ENCODE peak calls at places on chromosomes 7 and 10, in eight cellular contexts. One of them, this sample, is unnamed.

GRCh38 chr10:121928528-121928884 is 675 bp upstream of the ATE1 start:
- DNase-seq in NCI-H1417: no peak
- DNase-seq in hippocampal formation: no peak
- DNase-seq in adipocyte: no peak
- DNase-seq in A549: no peak
- DNase-seq in AG04449: no peak
- DNase-seq in substantia nigra: no peak
- DNase-seq in epithelial cell of proximal tubule: no peak
- DNase-seq in this sample: no peak

GRCh38 chr7:155255660-155256059 is 42.0 kb upstream of the INSIG1 start:
- DNase-seq in NCI-H1417: no peak
- DNase-seq in hippocampal formation: no peak
- DNase-seq in adipocyte: no peak
- DNase-seq in A549: no peak
- DNase-seq in AG04449: no peak
- DNase-seq in substantia nigra: no peak
- DNase-seq in epithelial cell of proximal tubule: no peak
- DNase-seq in this sample: no peak

GRCh38 chr7:97075928-97076327 is 41.6 kb upstream of the SDHAF3 start:
- DNase-seq in NCI-H1417: no peak
- DNase-seq in hippocampal formation: no peak
- DNase-seq in adipocyte: no peak
- DNase-seq in A549: no peak
- DNase-seq in AG04449: no peak
- DNase-seq in substantia nigra: no peak
- DNase-seq in epithelial cell of proximal tubule: no peak
- DNase-seq in this sample: no peak

GRCh38 chr7:30933124-30933893 is 21.7 kb downstream of the AQP1 start:
- DNase-seq in NCI-H1417: no peak
- DNase-seq in hippocampal formation: no peak
- DNase-seq in adipocyte: no peak
- DNase-seq in A549: no peak
- DNase-seq in AG04449: no peak
- DNase-seq in substantia nigra: no peak
- DNase-seq in epithelial cell of proximal tubule: no peak
- DNase-seq in this sample: no peak

GRCh38 chr7:45000096-45001032 is at the start of gene CCM2:
- DNase-seq in NCI-H1417: no peak
- DNase-seq in hippocampal formation: no peak
- DNase-seq in adipocyte: peak; percentile 75
- DNase-seq in A549: peak; percentile 36
- DNase-seq in AG04449: no peak
- DNase-seq in substantia nigra: no peak
- DNase-seq in epithelial cell of proximal tubule: no peak
- DNase-seq in this sample: no peak

GRCh38 chr7:107593025-107593410 is 13.0 kb downstream of the BCAP29 start:
- DNase-seq in NCI-H1417: no peak
- DNase-seq in hippocampal formation: no peak
- DNase-seq in adipocyte: no peak
- DNase-seq in A549: no peak
- DNase-seq in AG04449: no peak
- DNase-seq in substantia nigra: no peak
- DNase-seq in epithelial cell of proximal tubule: no peak
- DNase-seq in this sample: no peak

GRCh38 chr10:112286837-112287818 is 3.9 kb downstream of the TECTB start:
- DNase-seq in NCI-H1417: no peak
- DNase-seq in hippocampal formation: no peak
- DNase-seq in adipocyte: no peak
- DNase-seq in A549: no peak
- DNase-seq in AG04449: no peak
- DNase-seq in substantia nigra: peak; percentile 8
- DNase-seq in epithelial cell of proximal tubule: no peak
- DNase-seq in this sample: no peak

GRCh38 chr7:90520484-90520883 is 51.0 kb downstream of the PTTG1IP2 start:
- DNase-seq in NCI-H1417: no peak
- DNase-seq in hippocampal formation: no peak
- DNase-seq in adipocyte: peak; percentile 5
- DNase-seq in A549: no peak
- DNase-seq in AG04449: no peak
- DNase-seq in substantia nigra: no peak
- DNase-seq in epithelial cell of proximal tubule: no peak
- DNase-seq in this sample: no peak

GRCh38 chr10:71216751-71217265 is 4.4 kb downstream of the UNC5B start:
- DNase-seq in NCI-H1417: no peak
- DNase-seq in hippocampal formation: no peak
- DNase-seq in adipocyte: peak; percentile 51
- DNase-seq in A549: no peak
- DNase-seq in AG04449: no peak
- DNase-seq in substantia nigra: no peak
- DNase-seq in epithelial cell of proximal tubule: no peak
- DNase-seq in this sample: no peak

GRCh38 chr10:84845628-84846261 is 517.4 kb downstream of the CCSER2 start:
- DNase-seq in NCI-H1417: peak; percentile 10
- DNase-seq in hippocampal formation: peak; percentile 5
- DNase-seq in adipocyte: no peak
- DNase-seq in A549: no peak
- DNase-seq in AG04449: no peak
- DNase-seq in substantia nigra: no peak
- DNase-seq in epithelial cell of proximal tubule: no peak
- DNase-seq in this sample: no peak

GRCh38 chr7:40833541-40834234 is 698.9 kb downstream of the SUGCT start:
- DNase-seq in NCI-H1417: no peak
- DNase-seq in hippocampal formation: no peak
- DNase-seq in adipocyte: peak; percentile 47
- DNase-seq in A549: no peak
- DNase-seq in AG04449: no peak
- DNase-seq in substantia nigra: no peak
- DNase-seq in epithelial cell of proximal tubule: no peak
- DNase-seq in this sample: no peak

GRCh38 chr10:30970760-30971460 is 60.8 kb downstream of the ZNF438 start:
- DNase-seq in NCI-H1417: no peak
- DNase-seq in hippocampal formation: no peak
- DNase-seq in adipocyte: peak; percentile 81
- DNase-seq in A549: no peak
- DNase-seq in AG04449: no peak
- DNase-seq in substantia nigra: no peak
- DNase-seq in epithelial cell of proximal tubule: no peak
- DNase-seq in this sample: no peak

GRCh38 chr10:21726601-21727295 is 192.7 kb downstream of the MLLT10 start:
- DNase-seq in NCI-H1417: no peak
- DNase-seq in hippocampal formation: no peak
- DNase-seq in adipocyte: no peak
- DNase-seq in A549: no peak
- DNase-seq in AG04449: no peak
- DNase-seq in substantia nigra: no peak
- DNase-seq in epithelial cell of proximal tubule: no peak
- DNase-seq in this sample: no peak

GRCh38 chr10:49446031-49446430 is 50.1 kb upstream of the DRGX start:
- DNase-seq in NCI-H1417: no peak
- DNase-seq in hippocampal formation: no peak
- DNase-seq in adipocyte: no peak
- DNase-seq in A549: no peak
- DNase-seq in AG04449: peak; percentile 21
- DNase-seq in substantia nigra: no peak
- DNase-seq in epithelial cell of proximal tubule: no peak
- DNase-seq in this sample: no peak

GRCh38 chr7:39501358-39501757 is 64.8 kb upstream of the YAE1 start:
- DNase-seq in NCI-H1417: no peak
- DNase-seq in hippocampal formation: no peak
- DNase-seq in adipocyte: no peak
- DNase-seq in A549: no peak
- DNase-seq in AG04449: no peak
- DNase-seq in substantia nigra: no peak
- DNase-seq in epithelial cell of proximal tubule: no peak
- DNase-seq in this sample: no peak

GRCh38 chr7:142562688-142563087 is 186.6 kb upstream of the PRSS1 start:
- DNase-seq in NCI-H1417: no peak
- DNase-seq in hippocampal formation: no peak
- DNase-seq in adipocyte: peak; percentile 34
- DNase-seq in A549: no peak
- DNase-seq in AG04449: no peak
- DNase-seq in substantia nigra: no peak
- DNase-seq in epithelial cell of proximal tubule: no peak
- DNase-seq in this sample: no peak

GRCh38 chr7:123522061-123522460 is 12.3 kb downstream of the IQUB start:
- DNase-seq in NCI-H1417: no peak
- DNase-seq in hippocampal formation: no peak
- DNase-seq in adipocyte: peak; percentile 33
- DNase-seq in A549: no peak
- DNase-seq in AG04449: no peak
- DNase-seq in substantia nigra: no peak
- DNase-seq in epithelial cell of proximal tubule: peak; percentile 90
- DNase-seq in this sample: peak; percentile 82

GRCh38 chr7:124566576-124566975 is 199.0 kb downstream of the GPR37 start:
- DNase-seq in NCI-H1417: no peak
- DNase-seq in hippocampal formation: no peak
- DNase-seq in adipocyte: peak; percentile 55
- DNase-seq in A549: peak; percentile 1
- DNase-seq in AG04449: peak; percentile 3
- DNase-seq in substantia nigra: no peak
- DNase-seq in epithelial cell of proximal tubule: peak; percentile 22
- DNase-seq in this sample: no peak

GRCh38 chr7:1637155-1637554 is 32.9 kb upstream of the ELFN1 start:
- DNase-seq in NCI-H1417: no peak
- DNase-seq in hippocampal formation: no peak
- DNase-seq in adipocyte: no peak
- DNase-seq in A549: no peak
- DNase-seq in AG04449: no peak
- DNase-seq in substantia nigra: no peak
- DNase-seq in epithelial cell of proximal tubule: no peak
- DNase-seq in this sample: no peak

GRCh38 chr7:121113288-121113687 is 124.8 kb downstream of the CPED1 start:
- DNase-seq in NCI-H1417: no peak
- DNase-seq in hippocampal formation: no peak
- DNase-seq in adipocyte: peak; percentile 41
- DNase-seq in A549: no peak
- DNase-seq in AG04449: peak; percentile 24
- DNase-seq in substantia nigra: no peak
- DNase-seq in epithelial cell of proximal tubule: no peak
- DNase-seq in this sample: no peak

GRCh38 chr7:42831051-42831952 is 80.6 kb downstream of the C7orf25 start:
- DNase-seq in NCI-H1417: no peak
- DNase-seq in hippocampal formation: peak; percentile 42
- DNase-seq in adipocyte: peak; percentile 80
- DNase-seq in A549: no peak
- DNase-seq in AG04449: no peak
- DNase-seq in substantia nigra: peak; percentile 59
- DNase-seq in epithelial cell of proximal tubule: no peak
- DNase-seq in this sample: no peak

GRCh38 chr10:125144693-125145623 is 15.4 kb downstream of the CTBP2 start:
- DNase-seq in NCI-H1417: peak; percentile 33
- DNase-seq in hippocampal formation: peak; percentile 27
- DNase-seq in adipocyte: peak; percentile 61
- DNase-seq in A549: peak; percentile 78
- DNase-seq in AG04449: no peak
- DNase-seq in substantia nigra: peak; percentile 27
- DNase-seq in epithelial cell of proximal tubule: no peak
- DNase-seq in this sample: no peak

GRCh38 chr10:129965940-129966339 is 1.9 kb upstream of the EBF3 start:
- DNase-seq in NCI-H1417: no peak
- DNase-seq in hippocampal formation: no peak
- DNase-seq in adipocyte: no peak
- DNase-seq in A549: no peak
- DNase-seq in AG04449: no peak
- DNase-seq in substantia nigra: no peak
- DNase-seq in epithelial cell of proximal tubule: no peak
- DNase-seq in this sample: no peak

GRCh38 chr7:123131556-123132345 is 68.0 kb downstream of the SLC13A1 start:
- DNase-seq in NCI-H1417: no peak
- DNase-seq in hippocampal formation: no peak
- DNase-seq in adipocyte: no peak
- DNase-seq in A549: no peak
- DNase-seq in AG04449: no peak
- DNase-seq in substantia nigra: no peak
- DNase-seq in epithelial cell of proximal tubule: no peak
- DNase-seq in this sample: no peak

GRCh38 chr10:75474106-75474505 is 42.7 kb downstream of the LRMDA start:
- DNase-seq in NCI-H1417: no peak
- DNase-seq in hippocampal formation: no peak
- DNase-seq in adipocyte: no peak
- DNase-seq in A549: no peak
- DNase-seq in AG04449: no peak
- DNase-seq in substantia nigra: no peak
- DNase-seq in epithelial cell of proximal tubule: no peak
- DNase-seq in this sample: no peak

GRCh38 chr10:31261502-31262311 is 57.3 kb upstream of the ZEB1 start:
- DNase-seq in NCI-H1417: no peak
- DNase-seq in hippocampal formation: no peak
- DNase-seq in adipocyte: peak; percentile 84
- DNase-seq in A549: no peak
- DNase-seq in AG04449: peak; percentile 89
- DNase-seq in substantia nigra: no peak
- DNase-seq in epithelial cell of proximal tubule: no peak
- DNase-seq in this sample: peak; percentile 26

GRCh38 chr7:121872831-121873764 is at the start of gene PTPRZ1:
- DNase-seq in NCI-H1417: peak; percentile 34
- DNase-seq in hippocampal formation: peak; percentile 22
- DNase-seq in adipocyte: peak; percentile 67
- DNase-seq in A549: peak; percentile 3
- DNase-seq in AG04449: no peak
- DNase-seq in substantia nigra: peak; percentile 39
- DNase-seq in epithelial cell of proximal tubule: no peak
- DNase-seq in this sample: no peak

GRCh38 chr7:43391518-43391917 is 191.4 kb upstream of the STK17A start:
- DNase-seq in NCI-H1417: no peak
- DNase-seq in hippocampal formation: no peak
- DNase-seq in adipocyte: no peak
- DNase-seq in A549: no peak
- DNase-seq in AG04449: no peak
- DNase-seq in substantia nigra: no peak
- DNase-seq in epithelial cell of proximal tubule: no peak
- DNase-seq in this sample: no peak

GRCh38 chr7:144853542-144853941 is 17.7 kb upstream of the TPK1 start:
- DNase-seq in NCI-H1417: no peak
- DNase-seq in hippocampal formation: no peak
- DNase-seq in adipocyte: no peak
- DNase-seq in A549: no peak
- DNase-seq in AG04449: no peak
- DNase-seq in substantia nigra: no peak
- DNase-seq in epithelial cell of proximal tubule: no peak
- DNase-seq in this sample: no peak

GRCh38 chr7:117251687-117252086 is 71.2 kb downstream of the WNT2 start:
- DNase-seq in NCI-H1417: no peak
- DNase-seq in hippocampal formation: no peak
- DNase-seq in adipocyte: peak; percentile 48
- DNase-seq in A549: no peak
- DNase-seq in AG04449: peak; percentile 80
- DNase-seq in substantia nigra: no peak
- DNase-seq in epithelial cell of proximal tubule: peak; percentile 72
- DNase-seq in this sample: peak; percentile 25

GRCh38 chr7:81234896-81235295 is 316.0 kb upstream of the SEMA3C start:
- DNase-seq in NCI-H1417: no peak
- DNase-seq in hippocampal formation: no peak
- DNase-seq in adipocyte: peak; percentile 44
- DNase-seq in A549: no peak
- DNase-seq in AG04449: no peak
- DNase-seq in substantia nigra: no peak
- DNase-seq in epithelial cell of proximal tubule: peak; percentile 22
- DNase-seq in this sample: no peak

GRCh38 chr10:121595321-121595805 is 2.9 kb downstream of the FGFR2 start:
- DNase-seq in NCI-H1417: no peak
- DNase-seq in hippocampal formation: no peak
- DNase-seq in adipocyte: no peak
- DNase-seq in A549: no peak
- DNase-seq in AG04449: no peak
- DNase-seq in substantia nigra: no peak
- DNase-seq in epithelial cell of proximal tubule: no peak
- DNase-seq in this sample: no peak

GRCh38 chr7:155198901-155199845 is 98.5 kb upstream of the INSIG1 start:
- DNase-seq in NCI-H1417: no peak
- DNase-seq in hippocampal formation: no peak
- DNase-seq in adipocyte: no peak
- DNase-seq in A549: peak; percentile 50
- DNase-seq in AG04449: peak; percentile 61
- DNase-seq in substantia nigra: no peak
- DNase-seq in epithelial cell of proximal tubule: peak; percentile 97
- DNase-seq in this sample: peak; percentile 89

GRCh38 chr10:63819753-63820347 is 298.6 kb downstream of the REEP3 start:
- DNase-seq in NCI-H1417: peak; percentile 1
- DNase-seq in hippocampal formation: peak; percentile 18
- DNase-seq in adipocyte: peak; percentile 92
- DNase-seq in A549: peak; percentile 28
- DNase-seq in AG04449: peak; percentile 12
- DNase-seq in substantia nigra: peak; percentile 43
- DNase-seq in epithelial cell of proximal tubule: no peak
- DNase-seq in this sample: peak; percentile 37